ENCODE peak calls at places on chromosomes 1 and 21, in seven cellular contexts. One of them, this sample, is unnamed.

GRCh38 chr1:79193211-79194079 is 186.9 kb upstream of the ADGRL4 start:
- DNase-seq in NCI-H1105: no peak
- DNase-seq in neural progenitor cell: peak
- DNase-seq in fibroblast of lung: peak
- DNase-seq in activated T-cell treated with anti-CD3 and anti-CD28 coated beads, Interleukin-2, amount 50 U/mL, for 72 hours: no peak
- DNase-seq in tibial artery: no peak
- DNase-seq in T-helper 9 cell: no peak
- DNase-seq in this sample: no peak

GRCh38 chr21:16502273-16502672 is 772.5 kb downstream of the USP25 start:
- DNase-seq in NCI-H1105: no peak
- DNase-seq in neural progenitor cell: no peak
- DNase-seq in fibroblast of lung: no peak
- DNase-seq in activated T-cell treated with anti-CD3 and anti-CD28 coated beads, Interleukin-2, amount 50 U/mL, for 72 hours: no peak
- DNase-seq in tibial artery: no peak
- DNase-seq in T-helper 9 cell: no peak
- DNase-seq in this sample: no peak

GRCh38 chr1:156815307-156815826 is 1.3 kb downstream of the SH2D2A start:
- DNase-seq in NCI-H1105: no peak
- DNase-seq in neural progenitor cell: peak
- DNase-seq in fibroblast of lung: peak
- DNase-seq in activated T-cell treated with anti-CD3 and anti-CD28 coated beads, Interleukin-2, amount 50 U/mL, for 72 hours: no peak
- DNase-seq in tibial artery: peak
- DNase-seq in T-helper 9 cell: no peak
- DNase-seq in this sample: no peak

GRCh38 chr1:62912028-62912638 is 128.2 kb downstream of the ATG4C start:
- DNase-seq in NCI-H1105: no peak
- DNase-seq in neural progenitor cell: peak
- DNase-seq in fibroblast of lung: peak
- DNase-seq in activated T-cell treated with anti-CD3 and anti-CD28 coated beads, Interleukin-2, amount 50 U/mL, for 72 hours: no peak
- DNase-seq in tibial artery: no peak
- DNase-seq in T-helper 9 cell: no peak
- DNase-seq in this sample: no peak

GRCh38 chr1:157117527-157118057 is 18.0 kb upstream of the ETV3L start:
- DNase-seq in NCI-H1105: no peak
- DNase-seq in neural progenitor cell: no peak
- DNase-seq in fibroblast of lung: no peak
- DNase-seq in activated T-cell treated with anti-CD3 and anti-CD28 coated beads, Interleukin-2, amount 50 U/mL, for 72 hours: no peak
- DNase-seq in tibial artery: peak
- DNase-seq in T-helper 9 cell: no peak
- DNase-seq in this sample: peak

GRCh38 chr1:39167632-39168209 is 36.8 kb upstream of the MACF1 start:
- DNase-seq in NCI-H1105: no peak
- DNase-seq in neural progenitor cell: no peak
- DNase-seq in fibroblast of lung: peak
- DNase-seq in activated T-cell treated with anti-CD3 and anti-CD28 coated beads, Interleukin-2, amount 50 U/mL, for 72 hours: no peak
- DNase-seq in tibial artery: no peak
- DNase-seq in T-helper 9 cell: no peak
- DNase-seq in this sample: no peak

GRCh38 chr21:41283211-41283818 is 33.3 kb upstream of the FAM3B start:
- DNase-seq in NCI-H1105: peak
- DNase-seq in neural progenitor cell: peak
- DNase-seq in fibroblast of lung: peak
- DNase-seq in activated T-cell treated with anti-CD3 and anti-CD28 coated beads, Interleukin-2, amount 50 U/mL, for 72 hours: peak
- DNase-seq in tibial artery: no peak
- DNase-seq in T-helper 9 cell: peak
- DNase-seq in this sample: no peak

GRCh38 chr1:89489037-89489729 is 35.4 kb upstream of the LRRC8B start:
- DNase-seq in NCI-H1105: no peak
- DNase-seq in neural progenitor cell: no peak
- DNase-seq in fibroblast of lung: peak
- DNase-seq in activated T-cell treated with anti-CD3 and anti-CD28 coated beads, Interleukin-2, amount 50 U/mL, for 72 hours: no peak
- DNase-seq in tibial artery: no peak
- DNase-seq in T-helper 9 cell: no peak
- DNase-seq in this sample: no peak

GRCh38 chr21:33128538-33128937 is 58.6 kb downstream of the OLIG1 start:
- DNase-seq in NCI-H1105: no peak
- DNase-seq in neural progenitor cell: no peak
- DNase-seq in fibroblast of lung: no peak
- DNase-seq in activated T-cell treated with anti-CD3 and anti-CD28 coated beads, Interleukin-2, amount 50 U/mL, for 72 hours: no peak
- DNase-seq in tibial artery: no peak
- DNase-seq in T-helper 9 cell: no peak
- DNase-seq in this sample: no peak

GRCh38 chr21:42580076-42580792 is 66.6 kb downstream of the SLC37A1 start:
- DNase-seq in NCI-H1105: no peak
- DNase-seq in neural progenitor cell: no peak
- DNase-seq in fibroblast of lung: no peak
- DNase-seq in activated T-cell treated with anti-CD3 and anti-CD28 coated beads, Interleukin-2, amount 50 U/mL, for 72 hours: no peak
- DNase-seq in tibial artery: peak
- DNase-seq in T-helper 9 cell: no peak
- DNase-seq in this sample: no peak

GRCh38 chr1:203216274-203217138 is 13.0 kb downstream of the CHIT1 start:
- DNase-seq in NCI-H1105: peak
- DNase-seq in neural progenitor cell: peak
- DNase-seq in fibroblast of lung: peak
- DNase-seq in activated T-cell treated with anti-CD3 and anti-CD28 coated beads, Interleukin-2, amount 50 U/mL, for 72 hours: peak
- DNase-seq in tibial artery: peak
- DNase-seq in T-helper 9 cell: peak
- DNase-seq in this sample: peak

GRCh38 chr21:27581168-27581567 is 614.3 kb upstream of the ADAMTS5 start:
- DNase-seq in NCI-H1105: no peak
- DNase-seq in neural progenitor cell: no peak
- DNase-seq in fibroblast of lung: peak
- DNase-seq in activated T-cell treated with anti-CD3 and anti-CD28 coated beads, Interleukin-2, amount 50 U/mL, for 72 hours: no peak
- DNase-seq in tibial artery: no peak
- DNase-seq in T-helper 9 cell: no peak
- DNase-seq in this sample: no peak

GRCh38 chr1:210445931-210446330 is 117.2 kb downstream of the HHAT start:
- DNase-seq in NCI-H1105: no peak
- DNase-seq in neural progenitor cell: peak
- DNase-seq in fibroblast of lung: no peak
- DNase-seq in activated T-cell treated with anti-CD3 and anti-CD28 coated beads, Interleukin-2, amount 50 U/mL, for 72 hours: no peak
- DNase-seq in tibial artery: no peak
- DNase-seq in T-helper 9 cell: no peak
- DNase-seq in this sample: no peak

GRCh38 chr1:24639881-24640280 is 3.2 kb upstream of the SRRM1 start:
- DNase-seq in NCI-H1105: no peak
- DNase-seq in neural progenitor cell: no peak
- DNase-seq in fibroblast of lung: no peak
- DNase-seq in activated T-cell treated with anti-CD3 and anti-CD28 coated beads, Interleukin-2, amount 50 U/mL, for 72 hours: no peak
- DNase-seq in tibial artery: no peak
- DNase-seq in T-helper 9 cell: no peak
- DNase-seq in this sample: no peak

GRCh38 chr1:231493421-231494185 is 34.9 kb upstream of the TSNAX start:
- DNase-seq in NCI-H1105: no peak
- DNase-seq in neural progenitor cell: no peak
- DNase-seq in fibroblast of lung: peak
- DNase-seq in activated T-cell treated with anti-CD3 and anti-CD28 coated beads, Interleukin-2, amount 50 U/mL, for 72 hours: no peak
- DNase-seq in tibial artery: no peak
- DNase-seq in T-helper 9 cell: no peak
- DNase-seq in this sample: no peak

GRCh38 chr1:21673277-21673780 is 4.2 kb upstream of the RAP1GAP start:
- DNase-seq in NCI-H1105: no peak
- DNase-seq in neural progenitor cell: no peak
- DNase-seq in fibroblast of lung: peak
- DNase-seq in activated T-cell treated with anti-CD3 and anti-CD28 coated beads, Interleukin-2, amount 50 U/mL, for 72 hours: no peak
- DNase-seq in tibial artery: peak
- DNase-seq in T-helper 9 cell: no peak
- DNase-seq in this sample: no peak

GRCh38 chr1:95957748-95958147 is 723.7 kb downstream of the RWDD3 start:
- DNase-seq in NCI-H1105: no peak
- DNase-seq in neural progenitor cell: no peak
- DNase-seq in fibroblast of lung: peak
- DNase-seq in activated T-cell treated with anti-CD3 and anti-CD28 coated beads, Interleukin-2, amount 50 U/mL, for 72 hours: no peak
- DNase-seq in tibial artery: no peak
- DNase-seq in T-helper 9 cell: no peak
- DNase-seq in this sample: no peak

GRCh38 chr21:45405819-45406762 is 1.1 kb downstream of the COL18A1 start:
- DNase-seq in NCI-H1105: peak
- DNase-seq in neural progenitor cell: peak
- DNase-seq in fibroblast of lung: peak
- DNase-seq in activated T-cell treated with anti-CD3 and anti-CD28 coated beads, Interleukin-2, amount 50 U/mL, for 72 hours: no peak
- DNase-seq in tibial artery: peak
- DNase-seq in T-helper 9 cell: no peak
- DNase-seq in this sample: no peak

GRCh38 chr1:223298706-223299105 is 65.3 kb downstream of the SUSD4 start:
- DNase-seq in NCI-H1105: no peak
- DNase-seq in neural progenitor cell: no peak
- DNase-seq in fibroblast of lung: peak
- DNase-seq in activated T-cell treated with anti-CD3 and anti-CD28 coated beads, Interleukin-2, amount 50 U/mL, for 72 hours: no peak
- DNase-seq in tibial artery: no peak
- DNase-seq in T-helper 9 cell: no peak
- DNase-seq in this sample: no peak

GRCh38 chr1:203170625-203171330 is 4.8 kb downstream of the MYBPH start:
- DNase-seq in NCI-H1105: no peak
- DNase-seq in neural progenitor cell: no peak
- DNase-seq in fibroblast of lung: peak
- DNase-seq in activated T-cell treated with anti-CD3 and anti-CD28 coated beads, Interleukin-2, amount 50 U/mL, for 72 hours: no peak
- DNase-seq in tibial artery: no peak
- DNase-seq in T-helper 9 cell: no peak
- DNase-seq in this sample: no peak

GRCh38 chr1:14930224-14930965 is 223.2 kb upstream of the TMEM51 start:
- DNase-seq in NCI-H1105: no peak
- DNase-seq in neural progenitor cell: no peak
- DNase-seq in fibroblast of lung: no peak
- DNase-seq in activated T-cell treated with anti-CD3 and anti-CD28 coated beads, Interleukin-2, amount 50 U/mL, for 72 hours: no peak
- DNase-seq in tibial artery: no peak
- DNase-seq in T-helper 9 cell: no peak
- DNase-seq in this sample: no peak

GRCh38 chr1:44842415-44842762 is 664 bp downstream of the PTCH2 start:
- DNase-seq in NCI-H1105: no peak
- DNase-seq in neural progenitor cell: no peak
- DNase-seq in fibroblast of lung: no peak
- DNase-seq in activated T-cell treated with anti-CD3 and anti-CD28 coated beads, Interleukin-2, amount 50 U/mL, for 72 hours: no peak
- DNase-seq in tibial artery: no peak
- DNase-seq in T-helper 9 cell: no peak
- DNase-seq in this sample: no peak

GRCh38 chr1:191145834-191146233 is 668.2 kb upstream of the BRINP3 start:
- DNase-seq in NCI-H1105: no peak
- DNase-seq in neural progenitor cell: no peak
- DNase-seq in fibroblast of lung: no peak
- DNase-seq in activated T-cell treated with anti-CD3 and anti-CD28 coated beads, Interleukin-2, amount 50 U/mL, for 72 hours: no peak
- DNase-seq in tibial artery: no peak
- DNase-seq in T-helper 9 cell: no peak
- DNase-seq in this sample: no peak

GRCh38 chr1:81812712-81813111 is 12.0 kb downstream of the ADGRL2 start:
- DNase-seq in NCI-H1105: peak
- DNase-seq in neural progenitor cell: no peak
- DNase-seq in fibroblast of lung: peak
- DNase-seq in activated T-cell treated with anti-CD3 and anti-CD28 coated beads, Interleukin-2, amount 50 U/mL, for 72 hours: no peak
- DNase-seq in tibial artery: no peak
- DNase-seq in T-helper 9 cell: no peak
- DNase-seq in this sample: no peak

GRCh38 chr1:201648911-201649775 is 110.2 kb downstream of the NAV1 start:
- DNase-seq in NCI-H1105: peak
- DNase-seq in neural progenitor cell: peak
- DNase-seq in fibroblast of lung: peak
- DNase-seq in activated T-cell treated with anti-CD3 and anti-CD28 coated beads, Interleukin-2, amount 50 U/mL, for 72 hours: no peak
- DNase-seq in tibial artery: peak
- DNase-seq in T-helper 9 cell: no peak
- DNase-seq in this sample: peak

GRCh38 chr1:205272541-205272940 is 44.8 kb downstream of the TMCC2 start:
- DNase-seq in NCI-H1105: no peak
- DNase-seq in neural progenitor cell: peak
- DNase-seq in fibroblast of lung: no peak
- DNase-seq in activated T-cell treated with anti-CD3 and anti-CD28 coated beads, Interleukin-2, amount 50 U/mL, for 72 hours: no peak
- DNase-seq in tibial artery: no peak
- DNase-seq in T-helper 9 cell: no peak
- DNase-seq in this sample: no peak

GRCh38 chr1:198535631-198536030 is 4.8 kb downstream of the ATP6V1G3 start:
- DNase-seq in NCI-H1105: no peak
- DNase-seq in neural progenitor cell: no peak
- DNase-seq in fibroblast of lung: no peak
- DNase-seq in activated T-cell treated with anti-CD3 and anti-CD28 coated beads, Interleukin-2, amount 50 U/mL, for 72 hours: no peak
- DNase-seq in tibial artery: no peak
- DNase-seq in T-helper 9 cell: no peak
- DNase-seq in this sample: no peak

GRCh38 chr1:82845371-82845770 is 1044.6 kb downstream of the ADGRL2 start:
- DNase-seq in NCI-H1105: no peak
- DNase-seq in neural progenitor cell: peak
- DNase-seq in fibroblast of lung: no peak
- DNase-seq in activated T-cell treated with anti-CD3 and anti-CD28 coated beads, Interleukin-2, amount 50 U/mL, for 72 hours: no peak
- DNase-seq in tibial artery: no peak
- DNase-seq in T-helper 9 cell: no peak
- DNase-seq in this sample: no peak

GRCh38 chr1:154405762-154406571 is 824 bp downstream of the IL6R start:
- DNase-seq in NCI-H1105: peak
- DNase-seq in neural progenitor cell: peak
- DNase-seq in fibroblast of lung: peak
- DNase-seq in activated T-cell treated with anti-CD3 and anti-CD28 coated beads, Interleukin-2, amount 50 U/mL, for 72 hours: peak
- DNase-seq in tibial artery: peak
- DNase-seq in T-helper 9 cell: peak
- DNase-seq in this sample: peak

GRCh38 chr1:227909188-227909587 is 38.5 kb downstream of the WNT9A start:
- DNase-seq in NCI-H1105: no peak
- DNase-seq in neural progenitor cell: no peak
- DNase-seq in fibroblast of lung: no peak
- DNase-seq in activated T-cell treated with anti-CD3 and anti-CD28 coated beads, Interleukin-2, amount 50 U/mL, for 72 hours: no peak
- DNase-seq in tibial artery: no peak
- DNase-seq in T-helper 9 cell: no peak
- DNase-seq in this sample: no peak

GRCh38 chr1:241118049-241118448 is 239.0 kb downstream of the RGS7 start:
- DNase-seq in NCI-H1105: no peak
- DNase-seq in neural progenitor cell: no peak
- DNase-seq in fibroblast of lung: peak
- DNase-seq in activated T-cell treated with anti-CD3 and anti-CD28 coated beads, Interleukin-2, amount 50 U/mL, for 72 hours: no peak
- DNase-seq in tibial artery: no peak
- DNase-seq in T-helper 9 cell: no peak
- DNase-seq in this sample: no peak

This sample was measured in lower leg skin.